ENCODE peak calls at places on chromosomes 7 and 10, in four cellular contexts. F, J, H and O are unnamed samples.

GRCh38 chr7:69624431-69624830 is 26.2 kb downstream of the AUTS2 start:
- DNase-seq in J (no peak), H (no peak), F (no peak), O (no peak)

GRCh38 chr7:143374556-143374955 is 6.6 kb upstream of the ZYX start:
- DNase-seq in J (peak; percentile 33), H (peak; percentile 67), F (no peak), O (no peak)

GRCh38 chr10:104642001-104642270 is 846 bp downstream of the SORCS3 start:
- DNase-seq in F (no peak), H (no peak), J (no peak), O (no peak)

GRCh38 chr7:127514499-127514898 is 70.9 kb downstream of the GCC1 start:
- DNase-seq in J (no peak), H (peak; percentile 54), F (no peak), O (no peak)

GRCh38 chr7:112421666-112422486 is 28.4 kb upstream of the IFRD1 start:
- DNase-seq in H (peak; percentile 98), F (no peak), J (peak; percentile 66), O (no peak)

GRCh38 chr7:148884299-148885022 is 370 bp upstream of the EZH2 start:
- DNase-seq in J (peak; percentile 93), F (peak; percentile 85), H (peak; percentile 98), O (peak; percentile 67)

GRCh38 chr10:89278034-89278535 is 23.8 kb upstream of the IFIT2 start:
- DNase-seq in H (no peak), J (no peak), F (no peak), O (no peak)

GRCh38 chr7:127995157-127995865 is 35.9 kb downstream of the LRRC4 start:
- DNase-seq in J (no peak), H (no peak), F (no peak), O (no peak)

GRCh38 chr10:92544296-92544695 is 29.6 kb downstream of the IDE start:
- DNase-seq in F (no peak), J (no peak), H (peak; percentile 89), O (no peak)

GRCh38 chr10:46516660-46517416 is 39.6 kb downstream of the GPRIN2 start:
- DNase-seq in F (peak; percentile 25), J (peak; percentile 54), H (no peak), O (no peak)

GRCh38 chr10:679556-679955 is 9.9 kb downstream of the DIP2C start:
- DNase-seq in J (peak; percentile 16), H (no peak), F (no peak), O (no peak)

GRCh38 chr7:118158766-118159165 is 25.2 kb upstream of the LSM8 start:
- DNase-seq in H (peak; percentile 22), J (no peak), F (no peak), O (no peak)

GRCh38 chr10:130418731-130419130 is 282.5 kb downstream of the GLRX3 start:
- DNase-seq in H (no peak), F (no peak), J (peak; percentile 24), O (no peak)

GRCh38 chr10:99685232-99686041 is 26.1 kb downstream of the ENTPD7 start:
- DNase-seq in F (no peak), J (no peak), H (peak; percentile 91), O (no peak)

GRCh38 chr10:5318148-5318547 is 46.6 kb upstream of the UCN3 start:
- DNase-seq in H (no peak), J (no peak), F (no peak), O (no peak)

GRCh38 chr7:128874140-128875031 is 11.7 kb downstream of the ATP6V1F start:
- DNase-seq in J (no peak), F (no peak), H (no peak), O (no peak)

GRCh38 chr10:78427497-78428031 is 393.9 kb downstream of the RPS24 start:
- DNase-seq in J (no peak), F (no peak), H (no peak), O (no peak)

GRCh38 chr10:133141144-133141962 is 18.7 kb upstream of the KNDC1 start:
- DNase-seq in F (peak; percentile 5), H (no peak), J (no peak), O (no peak)

DNA sequence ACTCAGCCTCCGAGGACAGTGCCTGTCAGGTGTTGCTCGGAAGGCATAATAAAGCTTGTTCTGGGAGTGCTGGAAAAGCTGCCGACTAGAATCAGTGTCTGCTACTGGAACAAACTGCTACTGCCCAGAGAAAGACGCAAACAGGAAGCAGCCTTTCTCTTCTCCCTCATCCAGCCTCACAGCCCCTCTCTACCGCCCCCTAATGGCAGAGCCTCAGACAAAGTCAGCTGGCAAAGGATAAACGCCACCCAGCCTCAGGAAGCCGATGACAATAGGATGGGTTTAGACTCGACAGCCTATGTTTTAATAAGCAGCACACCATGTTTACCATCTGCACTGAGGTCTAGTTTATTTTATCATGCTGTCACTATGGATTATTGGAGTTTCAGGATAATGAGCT is 169.5 kb upstream of the LYZL1 start:
- DNase-seq in F (no peak), H (peak; percentile 54), J (peak; percentile 93), O (no peak)
- TF ChIP-seq CTCF in F (no peak), H (peak; percentile 74), J (peak; percentile 78), O (no peak)

DNA sequence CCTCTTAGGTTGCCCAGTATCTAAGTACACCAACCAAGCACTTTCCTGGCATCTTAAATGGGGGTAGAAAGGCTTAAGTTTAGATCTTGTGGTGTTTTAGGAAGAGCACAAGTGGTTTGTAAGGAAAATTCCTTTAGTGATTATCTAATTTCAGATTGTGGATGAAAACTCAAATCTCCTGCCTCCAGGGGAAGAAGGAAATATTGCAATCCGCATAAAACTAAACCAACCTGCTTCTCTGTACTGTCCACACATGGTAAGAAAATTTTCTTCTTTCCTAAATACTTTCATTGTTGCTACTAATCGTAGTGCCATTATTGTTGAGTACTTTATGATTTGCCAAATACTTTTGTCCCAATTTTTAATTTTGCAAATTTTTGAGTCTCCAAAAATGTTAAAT is 31.1 kb downstream of the ACSM6 start:
- DNase-seq in F (no peak), H (no peak), J (no peak), O (no peak)
- TF ChIP-seq CTCF in F (no peak), H (no peak), J (no peak), O (no peak)

GRCh38 chr10:11414314-11415038 is 197.0 kb downstream of the USP6NL start:
- DNase-seq in H (no peak), F (no peak), J (peak; percentile 22), O (no peak)

GRCh38 chr10:11415095-11415494 is 196.4 kb downstream of the USP6NL start:
- DNase-seq in J (peak; percentile 30), H (no peak), F (no peak), O (no peak)

GRCh38 chr10:11407939-11408338 is 203.5 kb downstream of the USP6NL start:
- DNase-seq in F (no peak), H (no peak), J (no peak), O (no peak)

GRCh38 chr10:11409357-11409756 is 202.1 kb downstream of the USP6NL start:
- DNase-seq in F (no peak), J (peak; percentile 57), H (no peak), O (no peak)

DNA sequence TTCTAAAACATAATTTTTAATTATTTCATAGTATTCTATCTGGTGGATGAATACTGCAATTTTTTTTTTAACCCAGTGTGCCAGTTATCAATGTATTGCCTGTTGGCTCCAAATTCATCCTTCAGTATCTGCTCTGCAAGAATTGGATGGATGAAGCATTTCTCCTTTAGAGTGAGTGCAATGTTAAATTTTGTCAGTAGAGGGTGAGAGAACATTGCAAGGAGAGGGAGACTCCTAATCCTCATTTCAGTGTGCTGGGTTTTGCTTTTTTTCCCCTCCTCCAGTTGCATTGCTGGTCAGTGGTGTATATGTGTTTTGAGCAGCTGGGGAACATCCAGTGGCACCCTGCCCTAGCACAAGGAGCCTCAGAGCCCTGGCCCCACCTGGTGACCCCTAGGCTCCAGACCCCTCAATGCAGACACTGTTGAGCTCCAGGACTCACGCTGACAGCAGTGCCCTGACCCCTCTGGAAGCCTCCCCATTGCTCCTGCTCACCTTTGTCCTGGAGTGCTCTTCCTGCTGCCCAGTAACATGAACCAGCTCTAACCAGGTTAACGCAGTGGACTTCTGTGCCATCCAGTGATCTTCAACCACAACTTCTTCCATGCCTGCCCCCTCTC is 199.4 kb downstream of the USP6NL start:
- DNase-seq in F (no peak), H (peak; percentile 18), J (peak; percentile 41), O (no peak)
- TF ChIP-seq CTCF in F (no peak), H (peak; percentile 19), J (peak; percentile 62), O (no peak)

DNA sequence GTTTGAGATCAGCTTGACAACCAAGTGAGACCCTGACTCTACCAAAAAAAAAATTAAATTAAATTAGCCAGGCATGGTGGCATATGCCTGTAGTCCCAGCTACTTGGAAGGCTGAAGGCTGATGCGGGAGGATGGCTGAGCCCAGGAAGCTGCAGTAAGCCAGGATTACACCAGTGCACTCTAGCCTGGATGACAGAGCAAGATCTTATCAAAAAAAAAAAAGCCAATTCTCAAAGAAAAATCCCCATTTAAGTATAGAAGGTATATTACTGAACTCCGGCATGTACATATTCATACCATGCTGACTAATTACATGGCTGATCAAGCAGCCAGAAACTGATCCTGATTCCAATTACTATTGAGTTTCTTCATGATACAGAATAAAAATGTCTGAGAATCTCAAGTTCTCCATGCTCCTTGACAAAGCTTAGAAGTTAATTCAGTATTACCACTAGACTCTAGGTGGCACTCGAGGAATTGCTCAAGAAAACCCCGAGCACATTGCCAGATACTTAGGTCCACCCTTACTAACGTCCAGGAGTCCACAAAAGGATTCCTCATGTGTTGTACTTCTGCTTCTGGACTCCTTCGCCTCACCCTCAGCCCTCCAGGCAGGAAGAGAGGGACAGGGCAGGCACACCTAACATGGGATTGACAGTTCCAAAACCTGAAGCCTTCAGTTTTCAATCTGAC is 148.9 kb downstream of the PARD3 start:
- DNase-seq in J (peak; percentile 58), F (no peak), H (peak; percentile 79), O (no peak)
- TF ChIP-seq CTCF in J (peak; percentile 66), F (peak; percentile 24), H (peak; percentile 12), O (no peak)

DNA sequence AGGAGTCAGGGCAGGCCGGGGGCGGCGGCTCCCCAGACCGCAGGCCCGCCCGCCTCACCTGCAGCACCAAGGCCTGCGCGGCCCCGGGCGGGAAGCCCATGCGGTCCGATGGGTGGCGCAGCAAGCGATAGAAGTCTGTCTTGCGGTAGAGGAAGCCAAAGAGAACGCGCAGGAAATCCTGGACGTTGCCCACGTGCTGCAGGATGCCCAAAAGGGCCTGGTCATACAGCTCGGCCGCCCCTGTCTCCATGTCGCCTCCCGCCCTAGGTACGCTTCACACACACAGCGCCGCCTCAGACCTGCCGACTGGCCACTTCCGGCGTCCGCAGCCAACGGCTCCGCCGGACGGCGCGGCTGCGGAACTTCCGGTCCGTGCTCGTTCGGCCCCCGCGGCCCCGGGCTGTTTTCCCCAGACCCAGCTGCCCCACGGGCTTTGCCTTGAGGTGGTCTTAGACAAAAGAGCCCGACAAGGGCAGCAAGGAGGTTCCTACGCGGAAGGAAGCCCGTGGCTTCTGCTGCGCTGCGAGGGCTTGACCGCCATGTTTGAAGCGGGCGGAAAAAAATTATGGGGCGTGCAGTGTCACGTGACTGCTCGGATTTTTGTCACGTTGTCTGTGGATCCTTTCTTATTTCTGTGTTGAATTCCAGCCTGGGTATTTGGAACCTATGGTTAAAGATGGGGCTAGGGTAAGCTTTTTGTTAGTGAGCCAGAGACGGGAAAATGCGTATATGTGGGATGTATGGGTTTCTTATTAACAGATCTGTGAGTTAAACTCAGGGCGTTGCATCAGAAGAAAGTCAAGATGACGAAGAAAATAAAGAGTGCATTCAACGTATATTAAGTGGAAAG is at the start of gene NUDCD3:
- DNase-seq in F (peak; percentile 76), H (peak; percentile 95), J (peak; percentile 93), O (peak; percentile 36)
- TF ChIP-seq CTCF in F (peak; percentile 1), H (no peak), J (peak; percentile 31), O (no peak)

GRCh38 chr10:69856601-69857166 is 55.0 kb downstream of the COL13A1 start:
- DNase-seq in J (no peak), F (no peak), H (no peak), O (no peak)

GRCh38 chr10:69855346-69856163 is 53.8 kb downstream of the COL13A1 start:
- DNase-seq in F (peak; percentile 41), H (no peak), J (no peak), O (no peak)

GRCh38 chr10:69860290-69860689 is 58.6 kb downstream of the COL13A1 start:
- DNase-seq in F (no peak), H (no peak), J (no peak), O (no peak)

GRCh38 chr10:69861251-69862240 is 59.8 kb downstream of the COL13A1 start:
- DNase-seq in J (peak; percentile 75), H (peak; percentile 69), F (no peak), O (no peak)

GRCh38 chr10:69858201-69858600 is 56.5 kb downstream of the COL13A1 start:
- DNase-seq in F (no peak), J (no peak), H (no peak), O (no peak)
- TF ChIP-seq CTCF in F (no peak), J (no peak), H (no peak), O (no peak)